ENCODE peak calls at places on chromosome 18, in five cellular contexts. W, V, S, J and E are unnamed samples.

GRCh38 chr18:60469396-60469795 is 96.8 kb upstream of the MC4R start:
- DNase-seq in W (no peak), V (no peak), S (no peak), J (no peak), E (no peak)

GRCh38 chr18:58590231-58590630 is 38.7 kb downstream of the ALPK2 start:
- DNase-seq in W (peak; percentile 66), V (no peak), S (peak; percentile 41), J (no peak), E (no peak)

GRCh38 chr18:79570266-79571201 is 109.1 kb upstream of the CTDP1 start:
- DNase-seq in W (no peak), V (peak; percentile 90), S (no peak), J (peak; percentile 39), E (peak; percentile 51)

GRCh38 chr18:62485684-62486083 is 37.1 kb upstream of the ZCCHC2 start:
- DNase-seq in W (no peak), V (peak; percentile 91), S (no peak), J (no peak), E (peak; percentile 97)

GRCh38 chr18:31581498-31582197 is 10.0 kb upstream of the TTR start:
- DNase-seq in W (no peak), V (no peak), S (no peak), J (no peak), E (no peak)

GRCh38 chr18:78924301-78925192 is 55.1 kb upstream of the SALL3 start:
- DNase-seq in W (no peak), V (no peak), S (no peak), J (no peak), E (no peak)

GRCh38 chr18:27249933-27250332 is 64.8 kb upstream of the CHST9 start:
- DNase-seq in W (no peak), V (no peak), S (no peak), J (no peak), E (no peak)

GRCh38 chr18:711693-712400 is 583 bp downstream of the ENOSF1 start:
- DNase-seq in W (peak; percentile 64), V (peak; percentile 67), S (peak; percentile 33), J (peak; percentile 79), E (peak; percentile 86)

GRCh38 chr18:12766986-12767433 is 64.2 kb downstream of the PSMG2 start:
- DNase-seq in W (no peak), V (no peak), S (peak; percentile 62), J (no peak), E (no peak)

GRCh38 chr18:62957885-62958472 is 242.6 kb downstream of the PHLPP1 start:
- DNase-seq in W (no peak), V (no peak), S (peak; percentile 42), J (peak; percentile 53), E (peak; percentile 63)

GRCh38 chr18:48674758-48675157 is 135.9 kb downstream of the CTIF start:
- DNase-seq in W (no peak), V (no peak), S (no peak), J (no peak), E (no peak)

GRCh38 chr18:3935316-3935715 is 485.3 kb downstream of the TGIF1 start:
- DNase-seq in W (no peak), V (no peak), S (no peak), J (no peak), E (no peak)

GRCh38 chr18:59885579-59886163 is 14.1 kb upstream of the PMAIP1 start:
- DNase-seq in W (no peak), V (no peak), S (no peak), J (no peak), E (peak; percentile 49)

GRCh38 chr18:3304832-3305231 is 42.9 kb downstream of the MYL12B start:
- DNase-seq in W (no peak), V (no peak), S (no peak), J (no peak), E (no peak)

GRCh38 chr18:12744103-12744502 is 41.3 kb downstream of the PSMG2 start:
- DNase-seq in W (no peak), V (peak; percentile 67), S (no peak), J (no peak), E (peak; percentile 63)

GRCh38 chr18:28136071-28136470 is 40.9 kb downstream of the CDH2 start:
- DNase-seq in W (no peak), V (no peak), S (no peak), J (no peak), E (no peak)

GRCh38 chr18:7839548-7839947 is 272.4 kb downstream of the PTPRM start:
- DNase-seq in W (no peak), V (no peak), S (no peak), J (no peak), E (no peak)

GRCh38 chr18:67359868-67360838 is 156.4 kb downstream of the DSEL start:
- DNase-seq in W (peak; percentile 60), V (peak; percentile 74), S (no peak), J (no peak), E (peak; percentile 90)

GRCh38 chr18:48766025-48766424 is 184.7 kb downstream of the SMAD7 start:
- DNase-seq in W (no peak), V (no peak), S (no peak), J (no peak), E (no peak)

GRCh38 chr18:41809652-41810051 is 145.4 kb upstream of the PIK3C3 start:
- DNase-seq in W (no peak), V (no peak), S (no peak), J (no peak), E (peak; percentile 28)

GRCh38 chr18:32701288-32701687 is 71.5 kb downstream of the KLHL14 start:
- DNase-seq in W (no peak), V (no peak), S (no peak), J (no peak), E (no peak)

GRCh38 chr18:135045-135444 is 23.3 kb upstream of the USP14 start:
- DNase-seq in W (no peak), V (no peak), S (no peak), J (no peak), E (no peak)

GRCh38 chr18:58279504-58280158 is 235.6 kb downstream of the NEDD4L start:
- DNase-seq in W (no peak), V (no peak), S (no peak), J (no peak), E (no peak)

GRCh38 chr18:42114310-42114943 is 159.4 kb downstream of the PIK3C3 start:
- DNase-seq in W (peak; percentile 57), V (peak; percentile 15), S (peak; percentile 76), J (no peak), E (peak; percentile 80)

GRCh38 chr18:52326001-52326400 is 14.0 kb upstream of the DCC start:
- DNase-seq in W (no peak), V (no peak), S (no peak), J (no peak), E (no peak)

GRCh38 chr18:55251186-55251995 is 292.1 kb upstream of the CCDC68 start:
- DNase-seq in W (no peak), V (no peak), S (peak; percentile 13), J (no peak), E (no peak)

DNA sequence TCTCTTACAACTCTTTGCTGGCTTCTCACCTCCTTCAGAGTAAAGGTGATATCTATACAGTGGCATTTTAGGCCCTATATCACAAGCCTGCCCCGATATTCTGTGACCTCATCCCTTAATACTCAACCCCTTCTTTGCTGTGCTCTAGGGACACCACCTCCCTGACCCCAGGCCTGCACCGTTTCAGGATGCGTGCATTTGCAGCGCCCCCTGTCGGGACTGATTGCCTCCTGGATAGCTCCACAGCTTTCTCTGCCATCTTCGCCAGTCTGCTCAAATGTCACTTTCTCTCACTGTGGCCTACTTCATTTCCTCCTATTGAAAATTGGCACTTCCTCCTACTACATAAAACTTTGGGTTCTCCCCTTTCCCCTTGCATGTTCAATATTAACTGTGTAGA is 289.6 kb downstream of the SOCS6 start:
- DNase-seq in W (no peak), V (no peak), S (peak; percentile 40), J (no peak), E (peak; percentile 11)
- TF ChIP-seq CTCF in W (no peak), V (no peak), S (no peak), J (no peak), E (no peak)

DNA sequence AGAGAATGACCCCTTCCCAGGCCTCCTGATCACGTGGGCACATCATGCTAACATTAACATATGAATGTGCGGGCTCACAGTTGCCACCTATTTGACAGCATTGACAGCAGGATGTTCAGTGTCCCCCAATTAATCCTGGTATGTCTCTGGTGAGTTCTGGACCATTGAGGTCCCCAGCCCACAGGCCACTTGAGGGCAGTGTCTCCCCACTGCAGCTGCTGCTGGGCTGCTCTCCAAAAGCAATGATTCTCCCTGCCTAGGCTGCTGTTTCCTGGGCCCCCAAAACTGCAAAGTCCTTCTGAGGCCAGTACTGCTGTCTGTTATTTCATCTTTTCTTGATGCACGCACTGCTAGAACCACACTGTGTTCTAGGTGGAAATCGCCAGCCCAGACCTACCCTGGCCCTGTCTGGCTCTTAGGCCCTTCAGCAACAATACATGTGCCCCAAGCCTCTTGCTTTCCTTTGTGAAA is 52.7 kb upstream of the MAPK4 start:
- DNase-seq in W (no peak), V (peak; percentile 49), S (peak; percentile 67), J (no peak), E (peak; percentile 63)
- TF ChIP-seq CTCF in W (peak; percentile 47), V (peak; percentile 80), S (peak; percentile 87), J (peak; percentile 56), E (peak; percentile 89)

DNA sequence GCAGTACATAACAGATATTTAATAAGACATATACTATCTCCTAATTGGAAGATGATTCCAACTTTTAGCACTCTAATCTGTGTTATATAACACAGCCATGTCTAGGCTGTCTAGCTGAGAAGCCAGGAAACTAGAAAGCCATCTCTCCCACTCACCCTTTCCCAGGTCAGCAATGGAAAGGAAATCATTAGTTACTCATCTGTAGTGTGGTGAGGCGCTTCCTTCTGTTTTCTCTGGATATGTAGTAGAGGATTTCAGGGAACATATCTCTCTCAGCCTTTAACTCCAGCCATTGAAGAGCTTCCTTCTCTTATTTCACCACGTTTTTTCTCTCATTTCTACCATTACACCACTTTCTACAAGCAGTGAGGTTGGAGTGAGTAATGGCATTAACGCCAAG is 19.4 kb downstream of the RBBP8 start:
- DNase-seq in W (no peak), V (no peak), S (no peak), J (no peak), E (no peak)
- TF ChIP-seq CTCF in W (no peak), V (no peak), S (no peak), J (no peak), E (no peak)

GRCh38 chr18:23812566-23813440 is 123.5 kb downstream of the LAMA3 start:
- DNase-seq in W (no peak), V (peak; percentile 27), S (no peak), J (no peak), E (peak; percentile 35)
- TF ChIP-seq CTCF in W (peak; percentile 49), V (peak; percentile 73), S (peak; percentile 63), J (peak; percentile 52), E (peak; percentile 59)

GRCh38 chr18:74411475-74411874 is 45.6 kb downstream of the DIPK1C start:
- DNase-seq in W (no peak), V (no peak), S (no peak), J (no peak), E (no peak)

GRCh38 chr18:74410441-74410992 is 46.6 kb downstream of the DIPK1C start:
- DNase-seq in W (no peak), V (no peak), S (no peak), J (no peak), E (no peak)

GRCh38 chr18:74413811-74414210 is 43.3 kb downstream of the DIPK1C start:
- DNase-seq in W (no peak), V (no peak), S (no peak), J (no peak), E (no peak)

GRCh38 chr18:74414951-74415515 is 42.1 kb downstream of the DIPK1C start:
- DNase-seq in W (no peak), V (no peak), S (no peak), J (no peak), E (no peak)

GRCh38 chr18:74412106-74412880 is 44.8 kb downstream of the DIPK1C start:
- DNase-seq in W (no peak), V (no peak), S (peak; percentile 82), J (no peak), E (no peak)
- TF ChIP-seq CTCF in W (no peak), V (no peak), S (no peak), J (no peak), E (no peak)